ENCODE peak calls at places on chromosomes 4 and X, in five cellular contexts. F is HEK293T, P is GM12878, Y is HepG2, R is H1. H is an unnamed sample.
A peak's percentile ranks its signal among the peaks of the same experiment; 100 is the strongest.

GRCh38 chr4:110059556-110060191 is 138.7 kb downstream of the ELOVL6 start:
- DNase-seq in F (no peak), P (peak; percentile 54), Y (no peak), R (no peak), H (no peak)

GRCh38 chr4:186719925-186720694 is 3.5 kb downstream of the FAT1 start:
- DNase-seq in F (no peak), P (no peak), Y (no peak), R (no peak), H (no peak)

GRCh38 chr4:174318829-174319764 is 35.4 kb downstream of the CEP44 start:
- DNase-seq in F (no peak), P (no peak), Y (peak; percentile 31), R (no peak), H (peak; percentile 13)

GRCh38 chr4:182073278-182073677 is 169.9 kb upstream of the TENM3 start:
- DNase-seq in F (no peak), P (no peak), Y (no peak), R (no peak), H (no peak)

GRCh38 chrX:2640436-2641150 is 50.5 kb upstream of the CD99 start:
- DNase-seq in F (no peak), P (no peak), Y (no peak), R (no peak), H (no peak)

GRCh38 chr4:35247047-35247446 is 997.3 kb downstream of the ARAP2 start:
- DNase-seq in F (no peak), P (no peak), Y (no peak), R (no peak), H (no peak)

GRCh38 chr4:152360045-152360410 is 175.9 kb downstream of the FBXW7 start:
- DNase-seq in F (no peak), P (no peak), Y (no peak), R (no peak), H (no peak)

GRCh38 chrX:17706676-17707075 is 30.6 kb upstream of the SCML1 start:
- DNase-seq in F (no peak), P (no peak), Y (peak; percentile 89), R (no peak), H (no peak)

GRCh38 chrX:130336531-130336930 is 3.2 kb upstream of the SLC25A14 start:
- DNase-seq in F (no peak), P (no peak), Y (no peak), R (no peak), H (no peak)

GRCh38 chr4:86453044-86453501 is 93.2 kb upstream of the MAPK10 start:
- DNase-seq in F (no peak), P (no peak), Y (no peak), R (no peak), H (no peak)

GRCh38 chr4:44806076-44806475 is 79.7 kb upstream of the GNPDA2 start:
- DNase-seq in F (no peak), P (no peak), Y (no peak), R (no peak), H (no peak)

GRCh38 chr4:146439999-146440398 is 81.7 kb downstream of the SLC10A7 start:
- DNase-seq in F (no peak), P (no peak), Y (no peak), R (no peak), H (no peak)

GRCh38 chrX:112279940-112280339 is 197.4 kb upstream of the TRPC5 start:
- DNase-seq in F (no peak), P (no peak), Y (no peak), R (no peak), H (no peak)

GRCh38 chr4:89572224-89572858 is 264.6 kb downstream of the SNCA start:
- DNase-seq in F (no peak), P (no peak), Y (no peak), R (no peak), H (no peak)

GRCh38 chrX:107674480-107675364 is 46.4 kb downstream of the PRPS1 start:
- DNase-seq in F (no peak), P (no peak), Y (no peak), R (no peak), H (no peak)

GRCh38 chrX:40131644-40132376 is 34.1 kb upstream of the BCOR start:
- DNase-seq in F (no peak), P (no peak), Y (no peak), R (no peak), H (no peak)

GRCh38 chrX:48919360-48919821 is 567 bp upstream of the PIM2 start:
- DNase-seq in F (peak; percentile 17), P (no peak), Y (no peak), R (peak; percentile 56), H (no peak)

GRCh38 chr4:160257324-160257723 is 1154.4 kb downstream of the RAPGEF2 start:
- DNase-seq in F (no peak), P (no peak), Y (no peak), R (no peak), H (no peak)

GRCh38 chrX:55240788-55241187 is 20.6 kb downstream of the PAGE5 start:
- DNase-seq in F (no peak), P (no peak), Y (no peak), R (no peak), H (no peak)

GRCh38 chrX:130793966-130794365 is 109.0 kb downstream of the ENOX2 start:
- DNase-seq in F (no peak), P (no peak), Y (no peak), R (no peak), H (no peak)

GRCh38 chr4:82903737-82904136 is 3.2 kb downstream of the THAP9 start:
- DNase-seq in F (no peak), P (no peak), Y (no peak), R (no peak), H (no peak)

GRCh38 chr4:74794341-74794801 is at the start of gene BTC:
- DNase-seq in F (no peak), P (no peak), Y (peak; percentile 30), R (peak; percentile 60), H (no peak)

GRCh38 chr4:53563824-53564223 is 27.5 kb downstream of the LNX1 start:
- DNase-seq in F (no peak), P (peak; percentile 24), Y (no peak), R (no peak), H (no peak)

GRCh38 chr4:145840162-145840768 is 98.4 kb downstream of the ZNF827 start:
- DNase-seq in F (peak; percentile 55), P (peak; percentile 32), Y (peak; percentile 45), R (no peak), H (no peak)

GRCh38 chr4:35105486-35105885 is 1138.8 kb downstream of the ARAP2 start:
- DNase-seq in F (no peak), P (no peak), Y (no peak), R (no peak), H (no peak)

GRCh38 chrX:21781976-21782375 is 24.1 kb upstream of the SMPX start:
- DNase-seq in F (no peak), P (no peak), Y (no peak), R (no peak), H (no peak)

GRCh38 chr4:155552180-155552579 is 114.5 kb upstream of the GUCY1A1 start:
- DNase-seq in F (no peak), P (no peak), Y (no peak), R (no peak), H (peak; percentile 15)

GRCh38 chr4:123547167-123547817 is 150.7 kb downstream of the SPRY1 start:
- DNase-seq in F (no peak), P (no peak), Y (no peak), R (peak; percentile 83), H (no peak)

GRCh38 chr4:123546123-123546654 is 149.6 kb downstream of the SPRY1 start:
- DNase-seq in F (no peak), P (no peak), Y (peak; percentile 68), R (no peak), H (no peak)

GRCh38 chr4:123547818-123548200 is 151.2 kb downstream of the SPRY1 start:
- DNase-seq in F (no peak), P (no peak), Y (no peak), R (no peak), H (no peak)

GRCh38 chr4:123545569-123546122 is 149.1 kb downstream of the SPRY1 start:
- DNase-seq in F (no peak), P (no peak), Y (peak; percentile 43), R (no peak), H (no peak)

GRCh38 chr4:123546661-123547060 is 150.1 kb downstream of the SPRY1 start:
- DNase-seq in F (no peak), P (no peak), Y (peak; percentile 48), R (peak; percentile 50), H (no peak)
- TF ChIP-seq SUZ12 in F (no peak), P (no peak), Y (no peak), R (no peak), H (no peak)

GRCh38 chr4:183098723-183099536 is at the start of gene WWC2:
- DNase-seq in F (peak; percentile 76), P (no peak), Y (peak; percentile 83), R (peak; percentile 92), H (peak; percentile 90)
- TF ChIP-seq SUZ12 in F (no peak), P (peak; percentile 83), Y (no peak), R (peak; percentile 42), H (no peak)

GRCh38 chr4:24471623-24472510 is 112.5 kb downstream of the DHX15 start:
- DNase-seq in F (no peak), P (no peak), Y (no peak), R (peak; percentile 83), H (no peak)

GRCh38 chr4:24472514-24473308 is 111.6 kb downstream of the DHX15 start:
- DNase-seq in F (peak; percentile 70), P (no peak), Y (peak; percentile 50), R (peak; percentile 87), H (no peak)

GRCh38 chr4:24470681-24471622 is 113.4 kb downstream of the DHX15 start:
- DNase-seq in F (peak; percentile 18), P (no peak), Y (no peak), R (peak; percentile 67), H (no peak)

GRCh38 chr4:24475756-24476155 is 108.6 kb downstream of the DHX15 start:
- DNase-seq in F (no peak), P (no peak), Y (no peak), R (peak; percentile 55), H (no peak)

DNA sequence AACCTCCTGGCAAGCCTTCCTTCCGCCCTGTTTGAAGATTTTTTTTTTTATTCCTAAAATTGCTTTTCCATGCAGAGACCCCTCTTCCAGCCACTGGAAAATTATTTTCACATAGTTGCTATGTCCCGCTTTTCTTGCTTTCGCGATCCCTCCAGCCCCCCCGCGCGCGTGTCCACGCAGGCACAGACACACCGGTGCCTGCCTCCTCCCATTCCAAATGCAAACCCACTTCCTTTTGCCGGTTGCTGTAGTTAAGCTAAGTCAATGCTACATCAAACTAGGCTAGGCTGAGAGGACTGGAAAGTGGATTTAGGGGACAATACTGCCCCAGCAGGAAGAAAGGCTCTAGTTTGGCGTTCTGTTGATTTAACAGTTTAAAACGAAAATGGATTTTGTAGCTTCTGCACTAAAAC is 111.0 kb downstream of the DHX15 start:
- DNase-seq in F (peak; percentile 12), P (no peak), Y (no peak), R (peak; percentile 63), H (no peak)
- TF ChIP-seq SUZ12 in F (no peak), P (no peak), Y (no peak), R (no peak), H (no peak)

DNA sequence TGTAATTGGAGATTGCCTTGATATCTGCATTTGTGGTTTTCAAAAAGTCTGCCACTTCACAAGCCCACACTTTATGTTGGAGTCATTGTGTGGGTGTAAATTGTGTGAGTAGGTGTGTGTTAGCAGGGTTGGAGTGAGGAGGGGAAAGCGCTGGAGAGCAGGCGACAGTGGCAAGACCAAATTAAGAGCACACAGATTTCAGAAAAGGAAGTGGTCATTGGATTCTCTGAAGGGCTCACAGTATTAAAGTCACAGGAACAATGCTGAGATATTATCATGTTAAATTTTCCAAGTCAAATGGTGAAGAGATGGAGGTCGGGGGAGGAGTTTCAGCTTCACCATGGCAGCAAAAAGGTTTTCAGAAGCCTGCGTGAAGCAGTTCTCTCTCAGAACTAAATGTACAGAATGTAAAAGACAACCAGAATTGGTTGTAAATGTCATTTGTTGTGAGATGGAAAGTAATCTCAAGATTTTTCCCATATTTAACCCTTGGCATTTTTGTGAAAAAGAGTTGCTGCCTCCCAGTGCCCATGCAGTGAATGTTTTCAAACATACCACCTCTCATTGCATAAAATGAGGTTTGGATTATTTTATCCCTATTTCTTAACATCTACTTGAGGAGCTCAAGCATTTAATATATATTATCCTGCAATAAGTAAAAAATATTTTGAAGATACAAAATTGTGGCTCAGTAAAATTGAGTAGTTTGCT is 265.9 kb downstream of the ZNF674 start:
- DNase-seq in F (no peak), P (no peak), Y (no peak), R (no peak), H (peak; percentile 11)
- TF ChIP-seq SUZ12 in F (no peak), P (no peak), Y (no peak), R (no peak), H (no peak)